ENCODE peak calls at places on chromosomes 11 and 22, in seven cellular contexts. One of them, this sample, is unnamed. For H3K27me3, the result is how much of the 10 kb centered on the place peaks cover.

GRCh38 chr22:30332551-30332950 is 5.8 kb upstream of the TBC1D10A start:
- DNase-seq in psoas muscle: no peak
- DNase-seq in colonic mucosa: no peak
- DNase-seq in right lobe of liver: no peak
- DNase-seq in left ventricle myocardium inferior: no peak
- DNase-seq in Caco-2: no peak
- DNase-seq in neural progenitor cell: no peak
- DNase-seq in this sample: no peak

GRCh38 chr22:20807315-20807752 is 33.4 kb downstream of the SERPIND1 start:
- DNase-seq in psoas muscle: no peak
- DNase-seq in colonic mucosa: no peak
- DNase-seq in right lobe of liver: no peak
- DNase-seq in left ventricle myocardium inferior: no peak
- DNase-seq in Caco-2: peak
- DNase-seq in neural progenitor cell: no peak
- DNase-seq in this sample: peak

GRCh38 chr22:20904008-20904979 is 12.9 kb upstream of the CRKL start:
- DNase-seq in psoas muscle: no peak
- DNase-seq in colonic mucosa: no peak
- DNase-seq in right lobe of liver: no peak
- DNase-seq in left ventricle myocardium inferior: no peak
- DNase-seq in Caco-2: no peak
- DNase-seq in neural progenitor cell: no peak
- DNase-seq in this sample: peak

GRCh38 chr22:29040385-29041275 is 21.0 kb downstream of the C22orf31 start:
- DNase-seq in psoas muscle: no peak
- DNase-seq in colonic mucosa: peak
- DNase-seq in right lobe of liver: no peak
- DNase-seq in left ventricle myocardium inferior: no peak
- DNase-seq in Caco-2: peak
- DNase-seq in neural progenitor cell: peak
- DNase-seq in this sample: no peak

GRCh38 chr22:32926600-32926999 is 125.1 kb downstream of the TIMP3 start:
- DNase-seq in psoas muscle: no peak
- DNase-seq in colonic mucosa: no peak
- DNase-seq in right lobe of liver: no peak
- DNase-seq in left ventricle myocardium inferior: no peak
- DNase-seq in Caco-2: peak
- DNase-seq in neural progenitor cell: peak
- DNase-seq in this sample: no peak

GRCh38 chr11:81192516-81192915 is 1541.1 kb downstream of the FAM181B start:
- DNase-seq in psoas muscle: no peak
- DNase-seq in colonic mucosa: no peak
- DNase-seq in right lobe of liver: no peak
- DNase-seq in left ventricle myocardium inferior: no peak
- DNase-seq in Caco-2: peak
- DNase-seq in neural progenitor cell: no peak
- DNase-seq in this sample: no peak

GRCh38 chr11:104668797-104669463 is 229.3 kb downstream of the CASP12 start:
- DNase-seq in psoas muscle: no peak
- DNase-seq in colonic mucosa: no peak
- DNase-seq in right lobe of liver: no peak
- DNase-seq in left ventricle myocardium inferior: no peak
- DNase-seq in Caco-2: peak
- DNase-seq in neural progenitor cell: no peak
- DNase-seq in this sample: peak

GRCh38 chr11:79043726-79044125 is 397.1 kb downstream of the TENM4 start:
- DNase-seq in psoas muscle: no peak
- DNase-seq in colonic mucosa: no peak
- DNase-seq in right lobe of liver: no peak
- DNase-seq in left ventricle myocardium inferior: no peak
- DNase-seq in Caco-2: no peak
- DNase-seq in neural progenitor cell: no peak
- DNase-seq in this sample: no peak

GRCh38 chr11:131546218-131546895 is 175.9 kb downstream of the NTM start:
- DNase-seq in psoas muscle: no peak
- DNase-seq in colonic mucosa: no peak
- DNase-seq in right lobe of liver: no peak
- DNase-seq in left ventricle myocardium inferior: no peak
- DNase-seq in Caco-2: no peak
- DNase-seq in neural progenitor cell: peak
- DNase-seq in this sample: no peak

GRCh38 chr11:94845622-94846021 is 77.5 kb downstream of the AMOTL1 start:
- DNase-seq in psoas muscle: no peak
- DNase-seq in colonic mucosa: no peak
- DNase-seq in right lobe of liver: peak
- DNase-seq in left ventricle myocardium inferior: no peak
- DNase-seq in Caco-2: no peak
- DNase-seq in neural progenitor cell: no peak
- DNase-seq in this sample: no peak

GRCh38 chr11:131912127-131912526 is 541.7 kb downstream of the NTM start:
- DNase-seq in psoas muscle: no peak
- DNase-seq in colonic mucosa: no peak
- DNase-seq in right lobe of liver: no peak
- DNase-seq in left ventricle myocardium inferior: no peak
- DNase-seq in Caco-2: no peak
- DNase-seq in neural progenitor cell: no peak
- DNase-seq in this sample: no peak

GRCh38 chr22:43203471-43203981 is 16.6 kb upstream of the TTLL12 start:
- DNase-seq in psoas muscle: peak
- DNase-seq in colonic mucosa: no peak
- DNase-seq in right lobe of liver: no peak
- DNase-seq in left ventricle myocardium inferior: no peak
- DNase-seq in Caco-2: no peak
- DNase-seq in neural progenitor cell: peak
- DNase-seq in this sample: no peak

GRCh38 chr22:22375586-22376351 is 131.2 kb downstream of the VPREB1 start:
- DNase-seq in psoas muscle: no peak
- DNase-seq in colonic mucosa: no peak
- DNase-seq in right lobe of liver: no peak
- DNase-seq in left ventricle myocardium inferior: no peak
- DNase-seq in Caco-2: no peak
- DNase-seq in neural progenitor cell: no peak
- DNase-seq in this sample: no peak

GRCh38 chr11:93458286-93458685 is 84.9 kb downstream of the SMCO4 start:
- DNase-seq in psoas muscle: no peak
- DNase-seq in colonic mucosa: no peak
- DNase-seq in right lobe of liver: no peak
- DNase-seq in left ventricle myocardium inferior: no peak
- DNase-seq in Caco-2: no peak
- DNase-seq in neural progenitor cell: no peak
- DNase-seq in this sample: no peak

GRCh38 chr22:27850000-27850465 is 48.5 kb upstream of the MN1 start:
- DNase-seq in psoas muscle: no peak
- DNase-seq in colonic mucosa: no peak
- DNase-seq in right lobe of liver: peak
- DNase-seq in left ventricle myocardium inferior: peak
- DNase-seq in Caco-2: no peak
- DNase-seq in neural progenitor cell: peak
- DNase-seq in this sample: no peak

GRCh38 chr11:64850979-64851567 is 6.6 kb upstream of the CDC42BPG start:
- DNase-seq in psoas muscle: no peak
- DNase-seq in colonic mucosa: no peak
- DNase-seq in right lobe of liver: no peak
- DNase-seq in left ventricle myocardium inferior: no peak
- DNase-seq in Caco-2: peak
- DNase-seq in neural progenitor cell: no peak
- DNase-seq in this sample: no peak

GRCh38 chr11:72721689-72722049 is 30.5 kb downstream of the ARAP1 start:
- DNase-seq in psoas muscle: no peak
- DNase-seq in colonic mucosa: peak
- DNase-seq in right lobe of liver: peak
- DNase-seq in left ventricle myocardium inferior: peak
- DNase-seq in Caco-2: no peak
- DNase-seq in neural progenitor cell: no peak
- DNase-seq in this sample: no peak

GRCh38 chr11:72373163-72373562 is 61.2 kb downstream of the CLPB start:
- DNase-seq in psoas muscle: no peak
- DNase-seq in colonic mucosa: no peak
- DNase-seq in right lobe of liver: no peak
- DNase-seq in left ventricle myocardium inferior: no peak
- DNase-seq in Caco-2: no peak
- DNase-seq in neural progenitor cell: no peak
- DNase-seq in this sample: no peak

GRCh38 chr22:20211997-20212753 is 55.9 kb downstream of the RTN4R start:
- DNase-seq in psoas muscle: peak
- DNase-seq in colonic mucosa: no peak
- DNase-seq in right lobe of liver: peak
- DNase-seq in left ventricle myocardium inferior: peak
- DNase-seq in Caco-2: no peak
- DNase-seq in neural progenitor cell: no peak
- DNase-seq in this sample: no peak

GRCh38 chr22:20438678-20439492 is 1.3 kb upstream of the SCARF2 start:
- DNase-seq in psoas muscle: no peak
- DNase-seq in colonic mucosa: no peak
- DNase-seq in right lobe of liver: no peak
- DNase-seq in left ventricle myocardium inferior: no peak
- DNase-seq in Caco-2: peak
- DNase-seq in neural progenitor cell: peak
- DNase-seq in this sample: no peak

GRCh38 chr11:78199653-78200015 is 10.9 kb downstream of the USP35 start:
- DNase-seq in psoas muscle: no peak
- DNase-seq in colonic mucosa: no peak
- DNase-seq in right lobe of liver: no peak
- DNase-seq in left ventricle myocardium inferior: no peak
- DNase-seq in Caco-2: no peak
- DNase-seq in neural progenitor cell: no peak
- DNase-seq in this sample: no peak

GRCh38 chr11:120894207-120894989 is 129.5 kb upstream of the TBCEL start:
- DNase-seq in psoas muscle: peak
- DNase-seq in colonic mucosa: no peak
- DNase-seq in right lobe of liver: no peak
- DNase-seq in left ventricle myocardium inferior: no peak
- DNase-seq in Caco-2: no peak
- DNase-seq in neural progenitor cell: no peak
- DNase-seq in this sample: no peak

GRCh38 chr11:119423459-119424254 is 685 bp upstream of the THY1 start:
- DNase-seq in psoas muscle: no peak
- DNase-seq in colonic mucosa: no peak
- DNase-seq in right lobe of liver: no peak
- DNase-seq in left ventricle myocardium inferior: no peak
- DNase-seq in Caco-2: no peak
- DNase-seq in neural progenitor cell: no peak
- DNase-seq in this sample: no peak

DNA sequence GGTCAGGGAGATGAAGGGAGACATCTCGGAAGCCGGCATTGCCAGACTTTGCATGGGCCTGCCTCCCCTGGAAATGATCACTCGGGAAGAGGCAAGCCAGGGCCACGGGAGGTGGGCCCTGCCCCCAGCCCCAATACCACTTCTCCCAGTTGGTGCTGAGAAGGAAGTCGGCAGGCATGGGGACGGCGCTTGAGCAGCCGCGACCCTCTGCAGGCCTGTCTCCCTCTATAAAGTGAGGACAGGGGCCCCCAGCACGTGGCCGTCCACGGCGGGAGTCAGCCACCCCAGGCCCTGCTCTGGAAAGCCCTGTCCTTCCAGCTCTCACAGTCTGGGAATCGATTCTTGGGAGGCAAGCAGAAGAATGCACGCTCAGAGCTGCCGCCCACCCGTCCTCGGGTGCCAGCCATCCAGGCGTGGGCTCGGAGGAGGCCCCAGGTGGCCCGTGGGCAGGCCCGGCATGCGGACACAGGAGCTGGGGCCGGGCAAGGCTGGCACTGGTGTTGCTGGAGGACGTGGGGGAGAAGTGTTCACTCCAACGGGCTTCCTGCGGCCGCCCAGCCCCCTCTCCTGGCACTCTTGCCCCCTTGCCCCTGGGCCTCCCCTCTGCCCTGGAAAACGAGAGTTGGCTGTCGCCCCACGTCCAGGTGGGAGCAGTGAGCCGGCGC is 77.4 kb downstream of the CACNA1I start:
- DNase-seq in psoas muscle: no peak
- DNase-seq in colonic mucosa: no peak
- DNase-seq in right lobe of liver: no peak
- DNase-seq in left ventricle myocardium inferior: no peak
- DNase-seq in Caco-2: no peak
- DNase-seq in neural progenitor cell: no peak
- DNase-seq in this sample: no peak
- H3K27me3 ChIP-seq in psoas muscle: under half
- H3K27me3 ChIP-seq in colonic mucosa: under half
- H3K27me3 ChIP-seq in right lobe of liver: under half
- H3K27me3 ChIP-seq in left ventricle myocardium inferior: half or more
- H3K27me3 ChIP-seq in Caco-2: under half
- H3K27me3 ChIP-seq in neural progenitor cell: under half
- H3K27me3 ChIP-seq in this sample: under half

GRCh38 chr11:113475160-113475761 is at the start of gene DRD2:
- DNase-seq in psoas muscle: no peak
- DNase-seq in colonic mucosa: no peak
- DNase-seq in right lobe of liver: no peak
- DNase-seq in left ventricle myocardium inferior: no peak
- DNase-seq in Caco-2: peak
- DNase-seq in neural progenitor cell: peak
- DNase-seq in this sample: no peak
- H3K4me3 ChIP-seq in psoas muscle: no peak
- H3K4me3 ChIP-seq in colonic mucosa: no peak
- H3K4me3 ChIP-seq in right lobe of liver: no peak
- H3K4me3 ChIP-seq in left ventricle myocardium inferior: peak
- H3K4me3 ChIP-seq in Caco-2: peak
- H3K4me3 ChIP-seq in neural progenitor cell: peak
- H3K4me3 ChIP-seq in this sample: no peak

DNA sequence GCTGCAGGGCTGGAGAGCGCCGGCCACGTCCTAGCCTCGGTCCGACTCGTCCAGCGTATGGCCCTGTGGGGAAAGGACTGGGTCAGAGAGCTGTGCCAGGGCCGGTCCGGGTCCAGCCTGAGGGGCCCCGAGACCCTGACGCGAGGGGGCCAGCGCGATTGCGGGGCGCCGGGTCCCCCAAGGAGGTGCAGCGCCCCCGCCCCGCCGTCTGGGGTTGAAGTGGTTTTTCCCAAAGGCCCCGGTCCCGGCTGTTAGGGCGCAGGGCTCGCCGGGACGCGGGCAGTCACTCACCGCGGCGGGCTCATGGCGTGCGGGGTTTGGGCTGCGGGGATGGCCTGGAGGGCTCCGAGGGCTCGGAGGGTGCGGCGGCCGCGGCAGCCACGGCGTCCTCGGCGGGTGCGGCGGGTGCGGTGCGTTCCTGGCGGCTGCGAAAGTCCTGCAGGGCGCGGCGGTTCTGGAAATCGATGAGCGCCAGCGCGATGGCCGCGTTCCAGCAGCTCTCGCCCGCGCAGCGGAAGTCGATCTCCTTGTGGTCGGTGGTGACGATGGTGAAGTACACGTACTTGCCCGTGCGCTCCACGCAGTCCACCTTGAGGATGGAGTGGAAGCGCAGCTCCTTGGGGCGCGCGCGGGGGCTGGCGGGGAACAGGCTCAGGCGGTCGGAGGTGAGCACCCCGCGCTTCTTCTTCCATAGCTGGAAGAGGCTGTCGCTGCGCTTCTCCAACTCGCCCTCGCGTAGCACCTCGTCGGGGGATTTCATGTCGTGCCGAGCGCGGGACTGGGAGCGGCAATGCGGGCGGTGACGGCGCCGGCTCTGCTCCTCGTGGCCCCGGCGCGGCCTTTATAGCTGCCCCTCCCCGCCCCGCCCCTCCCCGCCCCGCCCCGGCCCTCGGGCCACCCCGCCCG is at the start of gene PHLDA2:
- DNase-seq in psoas muscle: peak
- DNase-seq in colonic mucosa: peak
- DNase-seq in right lobe of liver: peak
- DNase-seq in left ventricle myocardium inferior: peak
- DNase-seq in Caco-2: peak
- DNase-seq in neural progenitor cell: peak
- DNase-seq in this sample: no peak
- TF ChIP-seq CTCF in psoas muscle: no peak
- TF ChIP-seq CTCF in colonic mucosa: no peak
- TF ChIP-seq CTCF in right lobe of liver: no peak
- TF ChIP-seq CTCF in left ventricle myocardium inferior: no peak
- TF ChIP-seq CTCF in Caco-2: no peak
- TF ChIP-seq CTCF in neural progenitor cell: no peak
- TF ChIP-seq CTCF in this sample: no peak

GRCh38 chr11:10453261-10453660 is 1.8 kb upstream of the AMPD3 start:
- DNase-seq in psoas muscle: no peak
- DNase-seq in colonic mucosa: no peak
- DNase-seq in right lobe of liver: no peak
- DNase-seq in left ventricle myocardium inferior: no peak
- DNase-seq in Caco-2: no peak
- DNase-seq in neural progenitor cell: no peak
- DNase-seq in this sample: no peak
- H3K27me3 ChIP-seq in psoas muscle: under half
- H3K27me3 ChIP-seq in colonic mucosa: under half
- H3K27me3 ChIP-seq in right lobe of liver: under half
- H3K27me3 ChIP-seq in left ventricle myocardium inferior: half or more
- H3K27me3 ChIP-seq in Caco-2: under half
- H3K27me3 ChIP-seq in neural progenitor cell: half or more
- H3K27me3 ChIP-seq in this sample: under half